ENCODE peak calls at places on chromosomes 11 and 22, in four cellular contexts. F is right lobe of liver, V is heart right ventricle, D is left ventricle myocardium inferior. T is an unnamed sample.

GRCh38 chr11:62665630-62666258 is 632 bp downstream of the CSKMT start:
- DNase-seq in D (no peak), V (peak; percentile 54), F (no peak), T (no peak)

GRCh38 chr11:72802822-72803221 is 9.0 kb upstream of the STARD10 start:
- DNase-seq in F (no peak), V (no peak), D (no peak), T (no peak)

GRCh38 chr11:8206251-8207079 is 37.6 kb upstream of the RIC3 start:
- DNase-seq in D (peak; percentile 41), F (no peak), V (peak; percentile 35), T (no peak)

GRCh38 chr11:46391578-46392420 is at the start of gene CHRM4:
- DNase-seq in V (no peak), F (peak; percentile 45), D (no peak), T (no peak)

GRCh38 chr11:45936655-45937054 is 14.2 kb downstream of the LARGE2 start:
- DNase-seq in D (no peak), V (no peak), F (no peak), T (no peak)

GRCh38 chr22:26800858-26801257 is 143.5 kb downstream of the MIAT start:
- DNase-seq in F (no peak), V (no peak), D (no peak), T (no peak)

GRCh38 chr22:46056169-46057041 is 79.4 kb upstream of the WNT7B start:
- DNase-seq in V (no peak), D (peak; percentile 38), F (peak; percentile 44), T (no peak)

GRCh38 chr11:123357990-123358827 is 71.9 kb upstream of the GRAMD1B start:
- DNase-seq in F (no peak), D (peak; percentile 33), V (no peak), T (no peak)

GRCh38 chr11:48001438-48002021 is 21.2 kb downstream of the PTPRJ start:
- DNase-seq in F (peak; percentile 78), V (no peak), D (no peak), T (peak; percentile 95)

DNA sequence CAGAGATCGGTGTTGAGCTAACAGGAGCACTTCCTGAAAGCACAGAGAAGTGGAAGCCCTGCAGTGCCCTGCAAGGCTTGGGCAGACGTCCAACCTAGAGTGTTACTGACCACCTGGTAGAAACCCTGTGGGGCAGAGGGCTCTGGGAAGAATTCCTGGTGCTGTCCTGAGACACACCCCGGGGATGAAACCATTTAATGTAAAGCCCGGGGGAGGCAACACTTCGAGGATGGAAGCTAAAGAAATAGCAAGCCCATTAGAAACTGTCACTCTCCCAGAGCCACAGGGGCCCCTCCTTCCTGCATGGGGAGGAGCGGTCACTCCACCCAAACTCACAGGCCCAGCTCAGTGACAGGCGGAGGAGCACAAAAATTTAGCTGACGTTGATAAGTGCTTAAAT is 57.6 kb downstream of the NRXN2 start:
- DNase-seq in D (no peak), V (no peak), F (no peak), T (no peak)
- H3K9me3 ChIP-seq in D (no peaks in the 10 kb centered on the region), V (no peaks in the 10 kb centered on the region), F (no peaks in the 10 kb centered on the region), T (no peaks in the 10 kb centered on the region)

GRCh38 chr22:49600452-49600847 is 227.2 kb downstream of the BRD1 start:
- DNase-seq in V (no peak), F (no peak), D (no peak), T (no peak)
- H3K9me3 ChIP-seq in V (peaks cover 21% of the 10 kb centered on the region), F (no peaks in the 10 kb centered on the region), D (peaks cover 20% of the 10 kb centered on the region), T (peaks cover 4% of the 10 kb centered on the region)

GRCh38 chr22:48896766-48897637 is 930.7 kb downstream of the BRD1 start:
- DNase-seq in D (no peak), F (no peak), V (no peak), T (no peak)

GRCh38 chr22:48897959-48898358 is 929.7 kb downstream of the BRD1 start:
- DNase-seq in V (no peak), F (no peak), D (no peak), T (no peak)

GRCh38 chr22:48898524-48899377 is 928.9 kb downstream of the BRD1 start:
- DNase-seq in D (no peak), F (no peak), V (no peak), T (no peak)

GRCh38 chr22:48895831-48896765 is 931.6 kb downstream of the BRD1 start:
- DNase-seq in F (no peak), V (no peak), D (no peak), T (no peak)

GRCh38 chr22:48897638-48897954 is 930.1 kb downstream of the BRD1 start:
- DNase-seq in F (no peak), V (no peak), D (no peak), T (no peak)
- H3K9me3 ChIP-seq in F (no peaks in the 10 kb centered on the region), V (no peaks in the 10 kb centered on the region), D (no peaks in the 10 kb centered on the region), T (no peaks in the 10 kb centered on the region)

DNA sequence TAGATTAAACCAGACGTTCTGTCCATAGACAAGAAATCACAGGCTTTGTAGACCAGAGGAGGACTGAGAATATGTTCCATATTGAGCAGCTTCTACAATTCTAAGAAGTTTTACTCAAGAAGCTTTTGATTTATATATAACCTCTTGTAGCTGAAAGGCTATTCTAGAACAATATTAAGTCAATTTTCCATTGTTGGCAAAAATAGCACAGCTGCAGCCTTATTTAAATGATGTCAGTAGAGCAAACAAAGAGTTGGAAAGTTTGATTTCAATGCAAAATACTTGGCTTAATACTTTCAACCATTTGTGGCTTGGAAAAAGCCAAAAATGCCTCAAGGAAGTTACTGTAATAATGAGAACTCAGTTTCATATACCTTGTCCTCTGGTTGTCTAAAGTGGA is at the start of gene GLYATL2:
- DNase-seq in F (no peak), D (no peak), V (no peak), T (no peak)
- H3K9me3 ChIP-seq in F (no peaks in the 10 kb centered on the region), D (peaks cover 16% of the 10 kb centered on the region), V (peaks cover 8% of the 10 kb centered on the region), T (no peaks in the 10 kb centered on the region)

DNA sequence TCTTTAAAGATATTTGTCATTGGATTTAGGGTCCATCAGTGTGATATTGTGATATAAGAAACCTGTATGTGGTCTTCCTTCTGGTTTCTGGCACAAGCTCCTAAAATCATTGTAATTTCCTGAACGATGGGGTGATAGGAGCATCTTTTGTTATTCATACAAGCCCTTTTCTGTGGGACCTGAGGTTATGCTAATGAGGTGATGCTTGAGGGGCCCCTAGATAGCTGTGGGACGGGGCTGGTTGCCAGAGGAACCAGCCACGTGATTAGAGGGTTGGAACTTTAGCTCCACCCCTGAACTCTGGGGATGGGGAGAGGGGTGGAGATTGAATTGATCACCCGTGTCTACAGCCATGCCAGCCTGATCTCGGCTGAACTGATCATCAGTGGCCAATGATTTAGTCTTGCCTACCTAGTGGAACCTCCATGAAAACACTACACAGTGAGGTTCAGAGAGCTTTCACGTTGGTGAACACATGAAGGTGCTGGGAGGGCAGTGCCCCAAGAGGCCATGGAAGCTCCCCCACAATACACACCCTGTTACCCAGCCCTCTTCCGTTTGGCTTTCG is 62.8 kb downstream of the BCR start:
- DNase-seq in D (no peak), F (no peak), V (no peak), T (peak; percentile 74)
- H3K9me3 ChIP-seq in D (no peaks in the 10 kb centered on the region), F (no peaks in the 10 kb centered on the region), V (no peaks in the 10 kb centered on the region), T (no peaks in the 10 kb centered on the region)

GRCh38 chr22:49626361-49627216 is 201.1 kb downstream of the BRD1 start:
- DNase-seq in D (no peak), V (no peak), F (no peak), T (no peak)

GRCh38 chr22:49623176-49623575 is 204.5 kb downstream of the BRD1 start:
- DNase-seq in F (no peak), D (no peak), V (no peak), T (no peak)

GRCh38 chr22:49623715-49624114 is 204.0 kb downstream of the BRD1 start:
- DNase-seq in D (no peak), V (no peak), F (no peak), T (no peak)

GRCh38 chr22:49622241-49623105 is 205.2 kb downstream of the BRD1 start:
- DNase-seq in V (no peak), F (no peak), D (no peak), T (no peak)

DNA sequence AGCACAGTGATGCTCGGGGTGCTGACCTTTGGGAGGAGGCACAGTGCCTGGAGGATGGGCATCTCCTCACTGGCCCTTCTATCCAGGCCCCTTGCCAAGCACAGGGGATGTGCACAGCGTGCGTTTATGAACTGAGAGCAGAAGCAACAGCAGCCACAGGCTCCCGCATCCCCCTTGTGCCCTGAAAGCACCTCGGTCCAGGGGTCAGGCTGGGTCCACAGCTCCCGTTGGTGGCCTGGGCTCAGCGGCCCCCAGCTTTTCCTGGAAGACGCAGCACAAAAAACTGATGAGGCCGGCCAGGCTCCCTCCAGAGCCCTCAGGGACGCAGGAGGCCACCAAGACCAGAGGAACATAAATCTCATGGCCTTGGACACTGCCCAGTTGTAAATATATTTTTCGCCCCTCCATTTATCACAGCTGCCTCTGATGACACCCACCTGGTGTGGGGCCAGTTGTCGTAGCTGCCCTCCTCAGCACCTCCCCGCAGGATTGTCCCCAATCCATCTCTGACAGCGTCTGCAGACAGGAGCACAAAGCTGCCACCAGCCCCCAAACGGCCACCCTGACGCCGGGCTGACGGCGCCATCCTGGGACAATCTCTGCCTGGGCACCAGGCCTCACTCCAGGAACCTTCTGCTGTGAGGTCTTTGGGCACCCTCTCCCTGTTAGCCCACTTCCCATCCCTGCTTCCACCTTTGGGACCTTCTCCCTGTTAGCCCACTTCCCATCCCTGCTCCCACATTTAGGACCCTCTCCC is 203.1 kb downstream of the BRD1 start:
- DNase-seq in D (no peak), F (no peak), V (no peak), T (no peak)
- H3K9me3 ChIP-seq in D (no peaks in the 10 kb centered on the region), F (no peaks in the 10 kb centered on the region), V (no peaks in the 10 kb centered on the region), T (no peaks in the 10 kb centered on the region)

DNA sequence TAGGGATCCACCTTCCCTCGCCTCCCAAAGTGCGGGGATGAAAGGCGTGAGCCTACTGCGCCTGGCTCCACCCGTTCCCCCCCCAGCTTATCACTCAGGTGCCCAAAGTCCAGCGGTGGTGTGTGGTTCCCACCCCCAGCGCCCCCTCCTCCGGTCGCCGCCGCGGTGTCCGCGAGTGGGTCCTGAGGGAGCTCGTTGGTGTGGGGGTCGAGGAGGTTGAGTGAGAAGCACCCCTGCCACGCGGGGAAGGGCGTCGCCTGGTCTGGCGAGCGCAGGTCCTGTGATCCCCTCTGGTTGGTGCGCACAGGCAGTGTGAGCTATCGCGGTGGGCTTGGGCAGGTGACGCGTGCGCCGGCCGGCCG is 3900.6 kb upstream of the OR11H1 start:
- DNase-seq in D (no peak), V (no peak), F (no peak), T (no peak)
- H3K9me3 ChIP-seq in D (peaks cover 75% of the 10 kb centered on the region), V (peaks cover 73% of the 10 kb centered on the region), F (no peaks in the 10 kb centered on the region), T (peaks cover 7% of the 10 kb centered on the region)

DNA sequence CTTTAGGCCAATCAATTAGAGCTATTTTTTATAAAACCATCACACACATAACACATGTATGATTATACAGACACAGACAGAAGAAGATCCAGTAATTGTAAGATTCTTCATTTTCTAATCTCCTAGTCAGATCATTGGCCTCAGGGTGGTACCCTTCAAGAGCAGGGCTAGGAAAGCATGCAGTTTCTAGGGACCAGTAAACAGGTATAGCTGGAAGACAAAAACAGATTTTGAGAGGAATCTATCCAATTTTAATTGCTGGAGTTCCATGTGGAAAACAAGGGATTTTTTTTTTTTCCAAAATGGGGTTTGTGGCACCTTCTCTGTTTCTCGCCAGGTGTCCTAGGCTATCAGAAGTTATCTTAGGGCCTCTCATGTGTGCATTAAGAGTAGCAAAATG is 29.6 kb downstream of the METTL15 start:
- DNase-seq in V (no peak), F (no peak), D (no peak), T (no peak)
- H3K9me3 ChIP-seq in V (peaks cover 29% of the 10 kb centered on the region), F (no peaks in the 10 kb centered on the region), D (peaks cover 20% of the 10 kb centered on the region), T (no peaks in the 10 kb centered on the region)

GRCh38 chr22:37150701-37151100 is 985 bp upstream of the IL2RB start:
- DNase-seq in V (no peak), D (no peak), F (no peak), T (no peak)
- H3K9me3 ChIP-seq in V (peaks cover 19% of the 10 kb centered on the region), D (peaks cover 16% of the 10 kb centered on the region), F (no peaks in the 10 kb centered on the region), T (no peaks in the 10 kb centered on the region)

T was measured in naive thymus-derived CD4-positive, alpha-beta T cell.